ENCODE peak calls at places on chromosomes 6 and 20, in ten cellular contexts. One of them, this sample, is unnamed. For H3K4me1 and H3K36me3, the result is how much of the 10 kb centered on the place peaks cover.

GRCh38 chr20:41249781-41250281 is 67.7 kb downstream of the ZHX3 start:
- DNase-seq in heart right ventricle: peak
- DNase-seq in fibroblast of lung: peak
- DNase-seq in GM23338: peak
- DNase-seq in body of pancreas: no peak
- DNase-seq in CD4-positive, CD25-positive, alpha-beta regulatory T cell: no peak
- DNase-seq in tibial artery: no peak
- DNase-seq in CD4-positive, alpha-beta memory T cell: no peak
- DNase-seq in Peyer's patch: no peak
- DNase-seq in esophagus squamous epithelium: no peak
- DNase-seq in this sample: no peak

GRCh38 chr6:109783245-109783990 is 92.3 kb downstream of the FIG4 start:
- DNase-seq in heart right ventricle: no peak
- DNase-seq in GM23338: peak
- DNase-seq in esophagus squamous epithelium: no peak
- DNase-seq in fibroblast of lung: no peak
- DNase-seq in body of pancreas: no peak
- DNase-seq in tibial artery: no peak
- DNase-seq in CD4-positive, alpha-beta memory T cell: no peak
- DNase-seq in Peyer's patch: no peak
- DNase-seq in CD4-positive, CD25-positive, alpha-beta regulatory T cell: no peak
- DNase-seq in this sample: no peak

GRCh38 chr6:96844530-96844929 is 7.3 kb upstream of the GPR63 start:
- DNase-seq in Peyer's patch: no peak
- DNase-seq in CD4-positive, alpha-beta memory T cell: no peak
- DNase-seq in GM23338: no peak
- DNase-seq in fibroblast of lung: no peak
- DNase-seq in body of pancreas: no peak
- DNase-seq in CD4-positive, CD25-positive, alpha-beta regulatory T cell: no peak
- DNase-seq in esophagus squamous epithelium: no peak
- DNase-seq in heart right ventricle: no peak
- DNase-seq in tibial artery: no peak
- DNase-seq in this sample: no peak

GRCh38 chr6:31652925-31653724 is 664 bp upstream of the BAG6 start:
- DNase-seq in CD4-positive, alpha-beta memory T cell: no peak
- DNase-seq in body of pancreas: peak
- DNase-seq in esophagus squamous epithelium: peak
- DNase-seq in fibroblast of lung: peak
- DNase-seq in Peyer's patch: no peak
- DNase-seq in CD4-positive, CD25-positive, alpha-beta regulatory T cell: peak
- DNase-seq in tibial artery: peak
- DNase-seq in GM23338: peak
- DNase-seq in heart right ventricle: peak
- DNase-seq in this sample: no peak

GRCh38 chr6:54002118-54002517 is 109.1 kb upstream of the MLIP start:
- DNase-seq in GM23338: no peak
- DNase-seq in CD4-positive, CD25-positive, alpha-beta regulatory T cell: no peak
- DNase-seq in tibial artery: no peak
- DNase-seq in esophagus squamous epithelium: no peak
- DNase-seq in fibroblast of lung: peak
- DNase-seq in heart right ventricle: no peak
- DNase-seq in body of pancreas: no peak
- DNase-seq in Peyer's patch: no peak
- DNase-seq in CD4-positive, alpha-beta memory T cell: no peak
- DNase-seq in this sample: no peak

GRCh38 chr20:51769941-51770615 is 1.9 kb upstream of the ATP9A start:
- DNase-seq in body of pancreas: no peak
- DNase-seq in GM23338: no peak
- DNase-seq in Peyer's patch: no peak
- DNase-seq in esophagus squamous epithelium: no peak
- DNase-seq in fibroblast of lung: no peak
- DNase-seq in CD4-positive, alpha-beta memory T cell: no peak
- DNase-seq in tibial artery: no peak
- DNase-seq in heart right ventricle: no peak
- DNase-seq in CD4-positive, CD25-positive, alpha-beta regulatory T cell: no peak
- DNase-seq in this sample: no peak

GRCh38 chr6:90249458-90249857 is 47.2 kb downstream of the BACH2 start:
- DNase-seq in fibroblast of lung: no peak
- DNase-seq in Peyer's patch: no peak
- DNase-seq in CD4-positive, alpha-beta memory T cell: no peak
- DNase-seq in CD4-positive, CD25-positive, alpha-beta regulatory T cell: no peak
- DNase-seq in tibial artery: no peak
- DNase-seq in esophagus squamous epithelium: no peak
- DNase-seq in body of pancreas: no peak
- DNase-seq in GM23338: no peak
- DNase-seq in heart right ventricle: no peak
- DNase-seq in this sample: no peak

GRCh38 chr6:44004625-44005506 is 122.4 kb downstream of the MRPL14 start:
- DNase-seq in heart right ventricle: peak
- DNase-seq in esophagus squamous epithelium: no peak
- DNase-seq in CD4-positive, CD25-positive, alpha-beta regulatory T cell: no peak
- DNase-seq in body of pancreas: peak
- DNase-seq in Peyer's patch: peak
- DNase-seq in CD4-positive, alpha-beta memory T cell: no peak
- DNase-seq in fibroblast of lung: no peak
- DNase-seq in tibial artery: no peak
- DNase-seq in GM23338: no peak
- DNase-seq in this sample: no peak

GRCh38 chr6:30544666-30545272 is 11.5 kb downstream of the GNL1 start:
- DNase-seq in Peyer's patch: no peak
- DNase-seq in heart right ventricle: peak
- DNase-seq in body of pancreas: peak
- DNase-seq in esophagus squamous epithelium: no peak
- DNase-seq in fibroblast of lung: peak
- DNase-seq in tibial artery: no peak
- DNase-seq in GM23338: peak
- DNase-seq in CD4-positive, CD25-positive, alpha-beta regulatory T cell: no peak
- DNase-seq in CD4-positive, alpha-beta memory T cell: peak
- DNase-seq in this sample: no peak

GRCh38 chr20:33000802-33001466 is 3.3 kb downstream of the SUN5 start:
- DNase-seq in fibroblast of lung: no peak
- DNase-seq in Peyer's patch: peak
- DNase-seq in esophagus squamous epithelium: no peak
- DNase-seq in CD4-positive, CD25-positive, alpha-beta regulatory T cell: no peak
- DNase-seq in heart right ventricle: no peak
- DNase-seq in body of pancreas: no peak
- DNase-seq in CD4-positive, alpha-beta memory T cell: no peak
- DNase-seq in tibial artery: no peak
- DNase-seq in GM23338: no peak
- DNase-seq in this sample: no peak

GRCh38 chr6:130366011-130366963 is at the start of gene TMEM200A:
- DNase-seq in body of pancreas: peak
- DNase-seq in GM23338: peak
- DNase-seq in CD4-positive, alpha-beta memory T cell: peak
- DNase-seq in fibroblast of lung: peak
- DNase-seq in tibial artery: peak
- DNase-seq in Peyer's patch: peak
- DNase-seq in CD4-positive, CD25-positive, alpha-beta regulatory T cell: no peak
- DNase-seq in heart right ventricle: no peak
- DNase-seq in esophagus squamous epithelium: no peak
- DNase-seq in this sample: peak

GRCh38 chr6:137734005-137734874 is 132.8 kb upstream of the TNFAIP3 start:
- DNase-seq in CD4-positive, CD25-positive, alpha-beta regulatory T cell: no peak
- DNase-seq in esophagus squamous epithelium: no peak
- DNase-seq in tibial artery: no peak
- DNase-seq in GM23338: no peak
- DNase-seq in CD4-positive, alpha-beta memory T cell: no peak
- DNase-seq in Peyer's patch: no peak
- DNase-seq in fibroblast of lung: no peak
- DNase-seq in body of pancreas: no peak
- DNase-seq in heart right ventricle: no peak
- DNase-seq in this sample: no peak

GRCh38 chr20:16710781-16711180 is 19.0 kb upstream of the SNRPB2 start:
- DNase-seq in esophagus squamous epithelium: no peak
- DNase-seq in CD4-positive, CD25-positive, alpha-beta regulatory T cell: no peak
- DNase-seq in tibial artery: no peak
- DNase-seq in GM23338: no peak
- DNase-seq in CD4-positive, alpha-beta memory T cell: no peak
- DNase-seq in heart right ventricle: no peak
- DNase-seq in fibroblast of lung: no peak
- DNase-seq in body of pancreas: no peak
- DNase-seq in Peyer's patch: no peak
- DNase-seq in this sample: no peak

GRCh38 chr6:83199865-83200230 is 6.7 kb downstream of the RWDD2A start:
- DNase-seq in heart right ventricle: no peak
- DNase-seq in fibroblast of lung: peak
- DNase-seq in Peyer's patch: no peak
- DNase-seq in tibial artery: no peak
- DNase-seq in body of pancreas: no peak
- DNase-seq in GM23338: no peak
- DNase-seq in esophagus squamous epithelium: no peak
- DNase-seq in CD4-positive, CD25-positive, alpha-beta regulatory T cell: no peak
- DNase-seq in CD4-positive, alpha-beta memory T cell: no peak
- DNase-seq in this sample: no peak

GRCh38 chr20:48754269-48754668 is 73.5 kb downstream of the PREX1 start:
- DNase-seq in CD4-positive, CD25-positive, alpha-beta regulatory T cell: no peak
- DNase-seq in tibial artery: no peak
- DNase-seq in esophagus squamous epithelium: no peak
- DNase-seq in heart right ventricle: no peak
- DNase-seq in fibroblast of lung: no peak
- DNase-seq in body of pancreas: no peak
- DNase-seq in GM23338: no peak
- DNase-seq in CD4-positive, alpha-beta memory T cell: no peak
- DNase-seq in Peyer's patch: no peak
- DNase-seq in this sample: no peak

GRCh38 chr20:48752963-48753362 is 74.8 kb downstream of the PREX1 start:
- DNase-seq in GM23338: no peak
- DNase-seq in fibroblast of lung: no peak
- DNase-seq in CD4-positive, alpha-beta memory T cell: no peak
- DNase-seq in esophagus squamous epithelium: no peak
- DNase-seq in heart right ventricle: no peak
- DNase-seq in Peyer's patch: no peak
- DNase-seq in tibial artery: no peak
- DNase-seq in body of pancreas: no peak
- DNase-seq in CD4-positive, CD25-positive, alpha-beta regulatory T cell: no peak
- DNase-seq in this sample: no peak

GRCh38 chr20:48750941-48751620 is 76.7 kb downstream of the PREX1 start:
- DNase-seq in Peyer's patch: no peak
- DNase-seq in esophagus squamous epithelium: no peak
- DNase-seq in tibial artery: no peak
- DNase-seq in CD4-positive, CD25-positive, alpha-beta regulatory T cell: no peak
- DNase-seq in body of pancreas: no peak
- DNase-seq in GM23338: peak
- DNase-seq in heart right ventricle: peak
- DNase-seq in CD4-positive, alpha-beta memory T cell: peak
- DNase-seq in fibroblast of lung: peak
- DNase-seq in this sample: peak

GRCh38 chr20:48750376-48750775 is 77.4 kb downstream of the PREX1 start:
- DNase-seq in GM23338: no peak
- DNase-seq in esophagus squamous epithelium: no peak
- DNase-seq in Peyer's patch: no peak
- DNase-seq in fibroblast of lung: no peak
- DNase-seq in tibial artery: no peak
- DNase-seq in body of pancreas: no peak
- DNase-seq in heart right ventricle: no peak
- DNase-seq in CD4-positive, CD25-positive, alpha-beta regulatory T cell: no peak
- DNase-seq in CD4-positive, alpha-beta memory T cell: no peak
- DNase-seq in this sample: no peak

DNA sequence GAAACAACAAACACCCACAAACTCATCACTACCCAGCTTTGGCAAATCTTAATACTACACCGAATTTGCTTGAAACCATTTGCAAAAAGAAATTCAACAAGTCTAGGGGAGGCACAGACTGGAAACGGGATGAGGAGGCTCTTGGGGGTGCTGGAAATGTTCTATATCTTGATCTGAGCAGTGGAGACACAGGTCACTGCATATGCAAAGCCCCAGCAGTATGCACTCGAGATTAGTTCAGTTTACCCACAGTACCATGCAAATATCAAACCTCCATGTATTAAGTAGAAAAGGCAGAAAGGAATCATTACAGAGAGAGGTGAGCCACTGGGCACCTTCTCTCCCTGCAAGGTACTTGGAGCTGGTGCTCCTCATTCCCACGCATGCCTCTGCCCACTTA is 75.9 kb downstream of the PREX1 start:
- DNase-seq in GM23338: no peak
- DNase-seq in heart right ventricle: no peak
- DNase-seq in esophagus squamous epithelium: no peak
- DNase-seq in tibial artery: no peak
- DNase-seq in Peyer's patch: no peak
- DNase-seq in body of pancreas: no peak
- DNase-seq in CD4-positive, alpha-beta memory T cell: no peak
- DNase-seq in fibroblast of lung: no peak
- DNase-seq in CD4-positive, CD25-positive, alpha-beta regulatory T cell: no peak
- DNase-seq in this sample: no peak
- H3K4me1 ChIP-seq in GM23338: under half
- H3K4me1 ChIP-seq in heart right ventricle: under half
- H3K4me1 ChIP-seq in esophagus squamous epithelium: under half
- H3K4me1 ChIP-seq in tibial artery: under half
- H3K4me1 ChIP-seq in Peyer's patch: under half
- H3K4me1 ChIP-seq in body of pancreas: under half
- H3K4me1 ChIP-seq in CD4-positive, alpha-beta memory T cell: half or more
- H3K4me1 ChIP-seq in fibroblast of lung: under half
- H3K4me1 ChIP-seq in CD4-positive, CD25-positive, alpha-beta regulatory T cell: half or more
- H3K4me1 ChIP-seq in this sample: under half

GRCh38 chr6:152180601-152181000 is 373.1 kb downstream of the ESR1 start:
- DNase-seq in heart right ventricle: no peak
- DNase-seq in CD4-positive, CD25-positive, alpha-beta regulatory T cell: no peak
- DNase-seq in GM23338: no peak
- DNase-seq in fibroblast of lung: no peak
- DNase-seq in tibial artery: no peak
- DNase-seq in body of pancreas: no peak
- DNase-seq in Peyer's patch: no peak
- DNase-seq in esophagus squamous epithelium: no peak
- DNase-seq in CD4-positive, alpha-beta memory T cell: no peak
- DNase-seq in this sample: no peak
- H3K36me3 ChIP-seq in heart right ventricle: under half
- H3K36me3 ChIP-seq in CD4-positive, CD25-positive, alpha-beta regulatory T cell: under half
- H3K36me3 ChIP-seq in GM23338: under half
- H3K36me3 ChIP-seq in fibroblast of lung: under half
- H3K36me3 ChIP-seq in tibial artery: under half
- H3K36me3 ChIP-seq in body of pancreas: under half
- H3K36me3 ChIP-seq in Peyer's patch: under half
- H3K36me3 ChIP-seq in esophagus squamous epithelium: under half
- H3K36me3 ChIP-seq in CD4-positive, alpha-beta memory T cell: under half
- H3K36me3 ChIP-seq in this sample: under half

GRCh38 chr20:50592282-50593004 is 82.3 kb downstream of the PTPN1 start:
- DNase-seq in CD4-positive, CD25-positive, alpha-beta regulatory T cell: no peak
- DNase-seq in heart right ventricle: peak
- DNase-seq in tibial artery: no peak
- DNase-seq in GM23338: no peak
- DNase-seq in Peyer's patch: no peak
- DNase-seq in fibroblast of lung: peak
- DNase-seq in esophagus squamous epithelium: no peak
- DNase-seq in body of pancreas: peak
- DNase-seq in CD4-positive, alpha-beta memory T cell: no peak
- DNase-seq in this sample: no peak
- H3K4me1 ChIP-seq in CD4-positive, CD25-positive, alpha-beta regulatory T cell: under half
- H3K4me1 ChIP-seq in heart right ventricle: under half
- H3K4me1 ChIP-seq in tibial artery: under half
- H3K4me1 ChIP-seq in GM23338: under half
- H3K4me1 ChIP-seq in Peyer's patch: under half
- H3K4me1 ChIP-seq in fibroblast of lung: under half
- H3K4me1 ChIP-seq in esophagus squamous epithelium: under half
- H3K4me1 ChIP-seq in body of pancreas: under half
- H3K4me1 ChIP-seq in CD4-positive, alpha-beta memory T cell: under half
- H3K4me1 ChIP-seq in this sample: under half

DNA sequence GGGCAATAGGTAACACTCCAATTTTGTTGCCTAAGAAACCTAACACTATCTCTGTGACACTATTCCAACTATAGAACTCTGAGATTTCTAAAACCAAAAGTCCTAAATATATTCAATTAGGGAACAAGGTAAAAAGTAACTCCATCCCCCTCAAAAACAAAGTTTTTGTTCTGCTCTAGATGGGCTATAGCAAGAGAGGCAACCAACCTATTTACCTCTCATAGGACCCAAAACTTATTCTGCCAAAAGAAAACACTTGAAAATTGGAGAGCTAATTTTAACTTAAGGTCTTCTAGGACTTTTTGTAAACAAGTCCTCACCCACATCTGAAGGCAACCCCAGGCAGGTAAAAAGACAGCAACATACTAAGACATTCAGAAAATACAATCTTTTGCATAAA is 7.7 kb downstream of the RBM39 start:
- DNase-seq in body of pancreas: no peak
- DNase-seq in esophagus squamous epithelium: no peak
- DNase-seq in Peyer's patch: no peak
- DNase-seq in CD4-positive, CD25-positive, alpha-beta regulatory T cell: no peak
- DNase-seq in CD4-positive, alpha-beta memory T cell: no peak
- DNase-seq in GM23338: no peak
- DNase-seq in heart right ventricle: no peak
- DNase-seq in tibial artery: no peak
- DNase-seq in fibroblast of lung: no peak
- DNase-seq in this sample: no peak
- H3K36me3 ChIP-seq in body of pancreas: under half
- H3K36me3 ChIP-seq in esophagus squamous epithelium: half or more
- H3K36me3 ChIP-seq in Peyer's patch: under half
- H3K36me3 ChIP-seq in CD4-positive, CD25-positive, alpha-beta regulatory T cell: half or more
- H3K36me3 ChIP-seq in CD4-positive, alpha-beta memory T cell: half or more
- H3K36me3 ChIP-seq in GM23338: half or more
- H3K36me3 ChIP-seq in heart right ventricle: half or more
- H3K36me3 ChIP-seq in tibial artery: half or more
- H3K36me3 ChIP-seq in fibroblast of lung: under half
- H3K36me3 ChIP-seq in this sample: half or more